ENCODE peak calls at places on chromosomes 12 and 14, in six cellular contexts. One of them, this sample, is unnamed.

GRCh38 chr14:102213984-102214658 is 74.4 kb downstream of the WDR20 start:
- DNase-seq in NCI-H1417: no peak
- DNase-seq in natural killer cell: no peak
- DNase-seq in activated gamma-delta T cell: no peak
- DNase-seq in non-pigmented ciliary epithelial cell: no peak
- DNase-seq in stimulated activated CD4-positive, alpha-beta T cell treated with anti-CD3 and anti-CD28 coated beads, Interleukin-12 subunit alpha, Interleukin-12 subunit beta, amount 100 ng/mL, for 48 hours: no peak
- DNase-seq in this sample: no peak

GRCh38 chr14:50875359-50876090 is 3.7 kb downstream of the ABHD12B start:
- DNase-seq in non-pigmented ciliary epithelial cell: peak
- DNase-seq in stimulated activated CD4-positive, alpha-beta T cell treated with anti-CD3 and anti-CD28 coated beads, Interleukin-12 subunit alpha, Interleukin-12 subunit beta, amount 100 ng/mL, for 48 hours: peak
- DNase-seq in natural killer cell: no peak
- DNase-seq in activated gamma-delta T cell: no peak
- DNase-seq in NCI-H1417: no peak
- DNase-seq in this sample: peak

GRCh38 chr12:115403253-115403652 is 719.3 kb upstream of the TBX3 start:
- DNase-seq in natural killer cell: no peak
- DNase-seq in activated gamma-delta T cell: no peak
- DNase-seq in NCI-H1417: no peak
- DNase-seq in non-pigmented ciliary epithelial cell: no peak
- DNase-seq in stimulated activated CD4-positive, alpha-beta T cell treated with anti-CD3 and anti-CD28 coated beads, Interleukin-12 subunit alpha, Interleukin-12 subunit beta, amount 100 ng/mL, for 48 hours: no peak
- DNase-seq in this sample: no peak

GRCh38 chr12:49984476-49984890 is 11.7 kb downstream of the AQP6 start:
- DNase-seq in NCI-H1417: no peak
- DNase-seq in stimulated activated CD4-positive, alpha-beta T cell treated with anti-CD3 and anti-CD28 coated beads, Interleukin-12 subunit alpha, Interleukin-12 subunit beta, amount 100 ng/mL, for 48 hours: no peak
- DNase-seq in natural killer cell: no peak
- DNase-seq in non-pigmented ciliary epithelial cell: no peak
- DNase-seq in activated gamma-delta T cell: no peak
- DNase-seq in this sample: no peak

GRCh38 chr14:25048170-25049126 is 1.5 kb downstream of the STXBP6 start:
- DNase-seq in non-pigmented ciliary epithelial cell: no peak
- DNase-seq in NCI-H1417: no peak
- DNase-seq in natural killer cell: no peak
- DNase-seq in stimulated activated CD4-positive, alpha-beta T cell treated with anti-CD3 and anti-CD28 coated beads, Interleukin-12 subunit alpha, Interleukin-12 subunit beta, amount 100 ng/mL, for 48 hours: no peak
- DNase-seq in activated gamma-delta T cell: no peak
- DNase-seq in this sample: no peak

GRCh38 chr14:95547626-95548327 is 12.9 kb downstream of the GLRX5 start:
- DNase-seq in NCI-H1417: no peak
- DNase-seq in non-pigmented ciliary epithelial cell: peak
- DNase-seq in stimulated activated CD4-positive, alpha-beta T cell treated with anti-CD3 and anti-CD28 coated beads, Interleukin-12 subunit alpha, Interleukin-12 subunit beta, amount 100 ng/mL, for 48 hours: no peak
- DNase-seq in activated gamma-delta T cell: no peak
- DNase-seq in natural killer cell: no peak
- DNase-seq in this sample: no peak

GRCh38 chr12:65881348-65881961 is 57.2 kb downstream of the HMGA2 start:
- DNase-seq in non-pigmented ciliary epithelial cell: no peak
- DNase-seq in activated gamma-delta T cell: no peak
- DNase-seq in natural killer cell: no peak
- DNase-seq in stimulated activated CD4-positive, alpha-beta T cell treated with anti-CD3 and anti-CD28 coated beads, Interleukin-12 subunit alpha, Interleukin-12 subunit beta, amount 100 ng/mL, for 48 hours: no peak
- DNase-seq in NCI-H1417: no peak
- DNase-seq in this sample: no peak

GRCh38 chr14:64244279-64244678 is 49.9 kb downstream of the ESR2 start:
- DNase-seq in NCI-H1417: no peak
- DNase-seq in non-pigmented ciliary epithelial cell: no peak
- DNase-seq in natural killer cell: no peak
- DNase-seq in activated gamma-delta T cell: no peak
- DNase-seq in stimulated activated CD4-positive, alpha-beta T cell treated with anti-CD3 and anti-CD28 coated beads, Interleukin-12 subunit alpha, Interleukin-12 subunit beta, amount 100 ng/mL, for 48 hours: no peak
- DNase-seq in this sample: no peak

GRCh38 chr14:32933943-32934890 is 4.5 kb upstream of the NPAS3 start:
- DNase-seq in stimulated activated CD4-positive, alpha-beta T cell treated with anti-CD3 and anti-CD28 coated beads, Interleukin-12 subunit alpha, Interleukin-12 subunit beta, amount 100 ng/mL, for 48 hours: no peak
- DNase-seq in activated gamma-delta T cell: no peak
- DNase-seq in non-pigmented ciliary epithelial cell: no peak
- DNase-seq in NCI-H1417: peak
- DNase-seq in natural killer cell: no peak
- DNase-seq in this sample: no peak

GRCh38 chr14:103122578-103123127 is 608 bp upstream of the TNFAIP2 start:
- DNase-seq in stimulated activated CD4-positive, alpha-beta T cell treated with anti-CD3 and anti-CD28 coated beads, Interleukin-12 subunit alpha, Interleukin-12 subunit beta, amount 100 ng/mL, for 48 hours: no peak
- DNase-seq in non-pigmented ciliary epithelial cell: no peak
- DNase-seq in NCI-H1417: no peak
- DNase-seq in activated gamma-delta T cell: no peak
- DNase-seq in natural killer cell: no peak
- DNase-seq in this sample: no peak

GRCh38 chr14:103207404-103208072 is 84.3 kb downstream of the TNFAIP2 start:
- DNase-seq in activated gamma-delta T cell: no peak
- DNase-seq in stimulated activated CD4-positive, alpha-beta T cell treated with anti-CD3 and anti-CD28 coated beads, Interleukin-12 subunit alpha, Interleukin-12 subunit beta, amount 100 ng/mL, for 48 hours: no peak
- DNase-seq in non-pigmented ciliary epithelial cell: no peak
- DNase-seq in natural killer cell: no peak
- DNase-seq in NCI-H1417: no peak
- DNase-seq in this sample: no peak

GRCh38 chr12:114013601-114014345 is 47.6 kb upstream of the RBM19 start:
- DNase-seq in activated gamma-delta T cell: no peak
- DNase-seq in natural killer cell: no peak
- DNase-seq in stimulated activated CD4-positive, alpha-beta T cell treated with anti-CD3 and anti-CD28 coated beads, Interleukin-12 subunit alpha, Interleukin-12 subunit beta, amount 100 ng/mL, for 48 hours: no peak
- DNase-seq in non-pigmented ciliary epithelial cell: no peak
- DNase-seq in NCI-H1417: peak
- DNase-seq in this sample: no peak

GRCh38 chr12:87348071-87348470 is 681.1 kb downstream of the C12orf50 start:
- DNase-seq in natural killer cell: no peak
- DNase-seq in stimulated activated CD4-positive, alpha-beta T cell treated with anti-CD3 and anti-CD28 coated beads, Interleukin-12 subunit alpha, Interleukin-12 subunit beta, amount 100 ng/mL, for 48 hours: no peak
- DNase-seq in activated gamma-delta T cell: no peak
- DNase-seq in NCI-H1417: no peak
- DNase-seq in non-pigmented ciliary epithelial cell: no peak
- DNase-seq in this sample: no peak

GRCh38 chr14:75454963-75455546 is 27.2 kb downstream of the JDP2 start:
- DNase-seq in non-pigmented ciliary epithelial cell: peak
- DNase-seq in stimulated activated CD4-positive, alpha-beta T cell treated with anti-CD3 and anti-CD28 coated beads, Interleukin-12 subunit alpha, Interleukin-12 subunit beta, amount 100 ng/mL, for 48 hours: no peak
- DNase-seq in NCI-H1417: no peak
- DNase-seq in activated gamma-delta T cell: no peak
- DNase-seq in natural killer cell: no peak
- DNase-seq in this sample: no peak

GRCh38 chr14:25006961-25007795 is 42.8 kb downstream of the STXBP6 start:
- DNase-seq in stimulated activated CD4-positive, alpha-beta T cell treated with anti-CD3 and anti-CD28 coated beads, Interleukin-12 subunit alpha, Interleukin-12 subunit beta, amount 100 ng/mL, for 48 hours: no peak
- DNase-seq in NCI-H1417: peak
- DNase-seq in non-pigmented ciliary epithelial cell: peak
- DNase-seq in natural killer cell: no peak
- DNase-seq in activated gamma-delta T cell: no peak
- DNase-seq in this sample: no peak

GRCh38 chr12:48039151-48039550 is 34.9 kb upstream of the COL2A1 start:
- DNase-seq in activated gamma-delta T cell: no peak
- DNase-seq in stimulated activated CD4-positive, alpha-beta T cell treated with anti-CD3 and anti-CD28 coated beads, Interleukin-12 subunit alpha, Interleukin-12 subunit beta, amount 100 ng/mL, for 48 hours: no peak
- DNase-seq in natural killer cell: no peak
- DNase-seq in non-pigmented ciliary epithelial cell: no peak
- DNase-seq in NCI-H1417: no peak
- DNase-seq in this sample: no peak

GRCh38 chr12:71197460-71197859 is 39.7 kb upstream of the TSPAN8 start:
- DNase-seq in natural killer cell: no peak
- DNase-seq in stimulated activated CD4-positive, alpha-beta T cell treated with anti-CD3 and anti-CD28 coated beads, Interleukin-12 subunit alpha, Interleukin-12 subunit beta, amount 100 ng/mL, for 48 hours: no peak
- DNase-seq in NCI-H1417: no peak
- DNase-seq in non-pigmented ciliary epithelial cell: no peak
- DNase-seq in activated gamma-delta T cell: no peak
- DNase-seq in this sample: no peak

GRCh38 chr12:108949976-108950375 is 70.1 kb downstream of the DAO start:
- DNase-seq in activated gamma-delta T cell: no peak
- DNase-seq in stimulated activated CD4-positive, alpha-beta T cell treated with anti-CD3 and anti-CD28 coated beads, Interleukin-12 subunit alpha, Interleukin-12 subunit beta, amount 100 ng/mL, for 48 hours: no peak
- DNase-seq in natural killer cell: no peak
- DNase-seq in non-pigmented ciliary epithelial cell: no peak
- DNase-seq in NCI-H1417: no peak
- DNase-seq in this sample: no peak

GRCh38 chr12:109752117-109753053 is 38.8 kb downstream of the FAM222A start:
- DNase-seq in stimulated activated CD4-positive, alpha-beta T cell treated with anti-CD3 and anti-CD28 coated beads, Interleukin-12 subunit alpha, Interleukin-12 subunit beta, amount 100 ng/mL, for 48 hours: no peak
- DNase-seq in natural killer cell: no peak
- DNase-seq in NCI-H1417: no peak
- DNase-seq in non-pigmented ciliary epithelial cell: no peak
- DNase-seq in activated gamma-delta T cell: no peak
- DNase-seq in this sample: no peak

GRCh38 chr14:34966413-34966812 is 16.4 kb upstream of the SRP54 start:
- DNase-seq in NCI-H1417: no peak
- DNase-seq in stimulated activated CD4-positive, alpha-beta T cell treated with anti-CD3 and anti-CD28 coated beads, Interleukin-12 subunit alpha, Interleukin-12 subunit beta, amount 100 ng/mL, for 48 hours: no peak
- DNase-seq in natural killer cell: no peak
- DNase-seq in activated gamma-delta T cell: no peak
- DNase-seq in non-pigmented ciliary epithelial cell: no peak
- DNase-seq in this sample: no peak